ENCODE peak calls at places on chromosomes 3 and 15, in five cellular contexts. I is uterus; N is CD8-positive, alpha-beta T cell; W is lung; P is right cardiac atrium. X is an unnamed sample.
A peak's percentile ranks its signal among the peaks of the same experiment; 100 is the strongest.

GRCh38 chr3:161884830-161885229 is 388.2 kb downstream of the OTOL1 start:
- DNase-seq in W (no peak), P (no peak), N (no peak), I (no peak), X (no peak)

GRCh38 chr15:89399390-89400120 is 64.9 kb upstream of the POLG start:
- DNase-seq in I (no peak), W (no peak), N (no peak), P (no peak), X (no peak)

GRCh38 chr15:24676431-24676830 is 856 bp downstream of the NPAP1 start:
- DNase-seq in P (no peak), W (no peak), N (no peak), I (no peak), X (no peak)

GRCh38 chr3:146465713-146466465 is 3.5 kb downstream of the PLSCR2 start:
- DNase-seq in P (no peak), I (no peak), W (no peak), N (no peak), X (no peak)

GRCh38 chr15:44447772-44448376 is 20.4 kb downstream of the CTDSPL2 start:
- DNase-seq in N (no peak), W (no peak), I (no peak), P (no peak), X (no peak)

GRCh38 chr3:9396301-9396631 is 1.1 kb upstream of the SETD5 start:
- DNase-seq in W (peak; percentile 94), P (peak; percentile 91), I (no peak), N (no peak), X (no peak)

GRCh38 chr15:37117030-37117429 is 16.7 kb upstream of the MEIS2 start:
- DNase-seq in N (no peak), P (no peak), W (no peak), I (no peak), X (no peak)

GRCh38 chr3:185069583-185070030 is 83.3 kb downstream of the C3orf70 start:
- DNase-seq in N (no peak), I (no peak), W (no peak), P (no peak), X (no peak)

GRCh38 chr3:114879059-114880031 is 267.7 kb downstream of the ZBTB20 start:
- DNase-seq in P (no peak), I (no peak), N (no peak), W (no peak), X (no peak)

GRCh38 chr3:185825639-185826481 is 1.0 kb upstream of the IGF2BP2 start:
- DNase-seq in W (peak; percentile 51), I (peak; percentile 25), P (peak; percentile 52), N (no peak), X (peak; percentile 31)

GRCh38 chr3:82163907-82164520 is 402.6 kb upstream of the GBE1 start:
- DNase-seq in W (no peak), N (no peak), P (no peak), I (no peak), X (no peak)

GRCh38 chr3:5022966-5023776 is 43.9 kb downstream of the BHLHE40 start:
- DNase-seq in W (peak; percentile 44), I (peak; percentile 82), N (no peak), P (peak; percentile 62), X (peak; percentile 54)

GRCh38 chr15:60396964-60397771 is 618 bp downstream of the ANXA2 start:
- DNase-seq in W (peak; percentile 74), I (peak; percentile 60), P (peak; percentile 79), N (no peak), X (peak; percentile 71)

GRCh38 chr15:90749754-90750153 is 32.6 kb downstream of the BLM start:
- DNase-seq in P (no peak), W (no peak), I (no peak), N (no peak), X (no peak)

GRCh38 chr3:107212709-107213664 is 164.3 kb upstream of the CCDC54 start:
- DNase-seq in N (no peak), I (no peak), P (no peak), W (no peak), X (no peak)

GRCh38 chr15:67089218-67090193 is 24.1 kb downstream of the SMAD3 start:
- DNase-seq in W (no peak), I (no peak), P (no peak), N (no peak), X (no peak)

GRCh38 chr15:67085818-67086649 is 20.6 kb downstream of the SMAD3 start:
- DNase-seq in W (no peak), N (no peak), P (no peak), I (no peak), X (no peak)

GRCh38 chr15:67086650-67086941 is 21.2 kb downstream of the SMAD3 start:
- DNase-seq in W (no peak), P (no peak), N (no peak), I (no peak), X (no peak)

GRCh38 chr15:67085237-67085817 is 19.9 kb downstream of the SMAD3 start:
- DNase-seq in W (no peak), N (no peak), I (no peak), P (no peak), X (no peak)

DNA sequence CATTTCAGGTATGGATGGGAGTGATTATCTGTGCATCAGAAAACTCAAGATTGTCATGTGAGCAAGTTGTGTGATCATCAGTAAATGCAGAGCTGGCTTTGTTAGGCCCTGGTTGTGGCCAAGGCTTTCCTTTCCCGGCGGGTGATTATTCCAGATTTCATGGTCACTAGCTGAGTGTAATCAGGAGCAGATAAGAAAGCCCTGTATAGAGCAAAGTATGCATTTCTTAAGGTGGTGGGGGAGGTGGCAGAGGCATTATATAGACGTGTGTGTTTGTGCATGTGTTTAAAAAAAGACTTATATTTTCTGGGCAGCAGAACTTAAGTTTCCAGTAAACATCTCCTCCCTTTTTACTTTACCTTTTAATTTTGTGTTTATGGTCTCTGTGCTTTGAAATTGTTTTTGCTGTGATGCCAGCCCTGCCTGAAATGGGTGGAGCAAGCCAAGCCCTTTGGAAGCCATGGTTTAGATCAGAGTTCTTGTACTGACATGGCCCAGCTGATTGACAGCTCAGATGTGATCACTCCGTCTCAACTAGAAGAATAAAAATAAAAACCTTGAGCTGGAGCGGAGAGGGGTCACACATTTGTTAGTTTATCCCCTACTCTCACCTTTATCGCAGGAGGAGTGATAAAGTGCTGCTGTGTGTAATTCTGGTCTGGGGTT is 22.2 kb downstream of the SMAD3 start:
- DNase-seq in N (no peak), I (no peak), P (no peak), W (no peak), X (no peak)
- H3K4me1 ChIP-seq in N (peaks cover 65% of the 10 kb centered on the region), I (peaks cover 25% of the 10 kb centered on the region), P (peaks cover 57% of the 10 kb centered on the region), W (peaks cover 30% of the 10 kb centered on the region), X (peaks cover 92% of the 10 kb centered on the region)

DNA sequence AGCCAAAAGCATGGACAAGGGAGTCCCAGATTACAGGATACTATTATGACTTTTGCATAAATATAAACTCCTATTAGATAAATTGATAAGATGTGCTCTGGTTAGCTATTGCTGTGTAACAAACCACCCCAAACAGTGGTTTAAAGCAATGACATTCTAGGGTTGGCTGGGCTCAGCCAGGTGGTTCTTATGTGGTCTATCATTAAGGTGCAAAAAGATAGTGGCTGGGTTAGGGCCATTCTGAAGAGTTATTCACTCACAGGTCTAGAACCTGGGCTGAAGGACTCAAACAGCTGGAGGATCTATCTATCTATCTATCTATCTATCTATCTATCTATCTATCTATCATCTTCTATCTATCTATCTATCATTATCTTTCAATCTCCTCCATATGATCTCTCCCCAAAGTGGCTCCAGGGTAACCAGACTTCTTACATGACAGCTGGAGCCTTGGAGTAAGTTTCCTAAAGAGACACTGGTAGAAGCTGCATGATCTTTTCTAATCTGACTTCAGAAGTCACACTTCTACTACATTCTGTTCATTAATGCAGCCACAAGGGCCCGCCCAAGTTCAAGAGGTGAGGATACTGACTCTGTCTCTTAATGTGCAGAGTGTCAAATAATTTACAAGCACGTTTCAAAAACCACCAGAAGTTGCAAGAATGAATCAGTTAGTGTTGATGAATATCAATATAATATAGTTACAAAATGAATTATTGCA is 74.9 kb upstream of the XCR1 start:
- DNase-seq in N (no peak), I (no peak), P (no peak), W (no peak), X (no peak)
- H3K4me1 ChIP-seq in N (peaks cover 22% of the 10 kb centered on the region), I (no peaks in the 10 kb centered on the region), P (no peaks in the 10 kb centered on the region), W (peaks cover 3% of the 10 kb centered on the region), X (no peaks in the 10 kb centered on the region)

GRCh38 chr3:51678186-51678585 is 7.1 kb downstream of the TEX264 start:
- DNase-seq in P (no peak), W (no peak), I (no peak), N (no peak), X (no peak)

GRCh38 chr3:51676102-51676640 is 5.1 kb downstream of the TEX264 start:
- DNase-seq in W (no peak), N (no peak), P (no peak), I (no peak), X (no peak)

GRCh38 chr3:51678685-51679084 is 7.6 kb downstream of the TEX264 start:
- DNase-seq in P (no peak), I (no peak), N (no peak), W (no peak), X (peak; percentile 20)

GRCh38 chr3:51679318-51679717 is 8.3 kb downstream of the TEX264 start:
- DNase-seq in I (no peak), N (no peak), P (no peak), W (no peak), X (peak; percentile 15)

GRCh38 chr3:51677358-51677757 is 6.3 kb downstream of the TEX264 start:
- DNase-seq in N (no peak), W (no peak), I (no peak), P (no peak), X (peak; percentile 17)
- H3K4me1 ChIP-seq in N (peaks cover 89% of the 10 kb centered on the region), W (peaks cover 18% of the 10 kb centered on the region), I (peaks cover 6% of the 10 kb centered on the region), P (peaks cover 15% of the 10 kb centered on the region), X (peaks cover 9% of the 10 kb centered on the region)

DNA sequence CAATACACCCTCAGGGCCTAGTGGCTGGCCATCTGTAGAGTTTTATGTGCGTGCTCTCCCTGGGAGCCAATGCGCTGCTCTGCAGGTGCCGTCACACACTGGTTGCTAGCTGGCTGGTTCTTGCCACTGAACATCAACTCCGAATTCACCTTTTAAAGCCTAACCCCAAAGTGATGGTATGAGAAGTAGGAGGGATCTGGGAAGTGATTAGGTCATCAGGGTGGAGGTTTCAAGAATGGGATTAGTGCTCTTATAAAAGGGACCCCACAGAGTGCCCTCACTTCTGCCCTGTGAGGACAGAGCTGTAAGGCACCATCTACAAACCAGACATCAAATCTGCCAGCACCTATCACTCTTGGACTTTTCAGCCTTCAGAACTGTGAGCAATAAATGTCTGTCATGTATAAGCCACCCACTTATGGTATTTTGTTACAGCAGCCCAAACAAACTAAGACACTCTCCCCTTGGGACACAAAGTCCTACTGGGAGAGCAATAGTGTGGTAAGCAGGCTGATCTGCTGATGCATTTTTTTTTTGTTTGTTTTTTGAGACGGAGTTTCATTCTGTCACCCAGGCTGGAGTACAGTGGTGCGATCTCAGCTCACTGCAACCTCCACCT is 20.3 kb downstream of the RGMA start:
- DNase-seq in P (no peak), N (no peak), W (no peak), I (no peak), X (no peak)
- H3K4me1 ChIP-seq in P (no peaks in the 10 kb centered on the region), N (peaks cover 11% of the 10 kb centered on the region), W (peaks cover 17% of the 10 kb centered on the region), I (no peaks in the 10 kb centered on the region), X (peaks cover 3% of the 10 kb centered on the region)

GRCh38 chr15:64847448-64847847 is 5.7 kb downstream of the PLEKHO2 start:
- DNase-seq in P (no peak), I (no peak), N (no peak), W (no peak), X (no peak)

GRCh38 chr15:64851503-64851840 is 9.8 kb downstream of the PLEKHO2 start:
- DNase-seq in W (no peak), I (peak; percentile 47), P (no peak), N (no peak), X (no peak)

GRCh38 chr15:64847876-64848716 is 6.4 kb downstream of the PLEKHO2 start:
- DNase-seq in I (no peak), W (no peak), P (no peak), N (no peak), X (no peak)

GRCh38 chr15:64854041-64854440 is 12.3 kb downstream of the PLEKHO2 start:
- DNase-seq in W (no peak), N (no peak), P (no peak), I (no peak), X (no peak)

GRCh38 chr15:64850778-64851502 is 9.2 kb downstream of the PLEKHO2 start:
- DNase-seq in I (no peak), N (no peak), W (no peak), P (no peak), X (no peak)
- H3K4me1 ChIP-seq in I (peaks cover 6% of the 10 kb centered on the region), N (peaks cover 14% of the 10 kb centered on the region), W (peaks cover 27% of the 10 kb centered on the region), P (peaks cover 39% of the 10 kb centered on the region), X (peaks cover 61% of the 10 kb centered on the region)

X was measured in heart left ventricle.